ENCODE peak calls at places on chromosomes 5 and 9, in five cellular contexts. I is fibroblast of lung, V is A673, W is cardiac muscle cell, Y is hepatocyte. R is an unnamed sample. For H3K9me3, the result is how much of the 10 kb centered on the place peaks cover.

GRCh38 chr9:106613250-106613737 is 249.7 kb upstream of the ZNF462 start:
- DNase-seq in I (no peak), V (no peak), W (no peak), Y (peak), R (no peak)

GRCh38 chr5:35803221-35803651 is 53.5 kb upstream of the IL7R start:
- DNase-seq in I (peak), V (peak), W (peak), Y (peak), R (peak)

GRCh38 chr5:3429962-3430361 is 165.7 kb upstream of the IRX1 start:
- DNase-seq in I (no peak), V (no peak), W (no peak), Y (no peak), R (no peak)

GRCh38 chr5:98929982-98930355 is 1.2 kb upstream of the CHD1 start:
- DNase-seq in I (no peak), V (no peak), W (no peak), Y (peak), R (no peak)

GRCh38 chr5:180114304-180115003 is 42.9 kb upstream of the RNF130 start:
- DNase-seq in I (no peak), V (no peak), W (no peak), Y (no peak), R (no peak)

GRCh38 chr5:102715405-102715804 is 39.7 kb upstream of the PAM start:
- DNase-seq in I (peak), V (peak), W (peak), Y (no peak), R (no peak)

GRCh38 chr9:98909935-98910334 is 33.8 kb upstream of the COL15A1 start:
- DNase-seq in I (no peak), V (no peak), W (no peak), Y (no peak), R (no peak)

GRCh38 chr5:78618303-78618702 is 30.3 kb downstream of the LHFPL2 start:
- DNase-seq in I (no peak), V (no peak), W (no peak), Y (no peak), R (no peak)

GRCh38 chr5:30498972-30499371 is 694.5 kb upstream of the CDH6 start:
- DNase-seq in I (no peak), V (no peak), W (no peak), Y (no peak), R (no peak)

GRCh38 chr5:1104327-1105006 is 7.4 kb downstream of the SLC12A7 start:
- DNase-seq in I (no peak), V (no peak), W (no peak), Y (no peak), R (peak)

GRCh38 chr9:124217839-124218437 is 39.8 kb upstream of the NEK6 start:
- DNase-seq in I (no peak), V (no peak), W (no peak), Y (no peak), R (no peak)

GRCh38 chr5:169778622-169779596 is 141.8 kb downstream of the DOCK2 start:
- DNase-seq in I (no peak), V (no peak), W (no peak), Y (no peak), R (no peak)

GRCh38 chr9:134634667-134635230 is 6.9 kb upstream of the COL5A1 start:
- DNase-seq in I (no peak), V (no peak), W (no peak), Y (no peak), R (no peak)

GRCh38 chr5:143730112-143730801 is 81.7 kb upstream of the HMHB1 start:
- DNase-seq in I (no peak), V (no peak), W (no peak), Y (no peak), R (no peak)

GRCh38 chr9:135544981-135545635 is 818 bp upstream of the OBP2A start:
- DNase-seq in I (no peak), V (no peak), W (no peak), Y (no peak), R (no peak)

GRCh38 chr9:2613730-2614271 is 7.8 kb upstream of the VLDLR start:
- DNase-seq in I (no peak), V (no peak), W (no peak), Y (no peak), R (no peak)

GRCh38 chr9:130728721-130729120 is 35.1 kb downstream of the EXOSC2 start:
- DNase-seq in I (peak), V (peak), W (peak), Y (no peak), R (no peak)

GRCh38 chr9:95620296-95620695 is 103.5 kb upstream of the PTCH1 start:
- DNase-seq in I (peak), V (no peak), W (no peak), Y (no peak), R (no peak)

GRCh38 chr5:124995451-124995850 is 249.0 kb upstream of the ZNF608 start:
- DNase-seq in I (peak), V (no peak), W (peak), Y (no peak), R (no peak)

GRCh38 chr9:65405253-65405652 is 120.2 kb upstream of the FOXD4L5 start:
- DNase-seq in I (no peak), V (no peak), W (no peak), Y (no peak), R (no peak)

GRCh38 chr5:147760086-147760485 is 22.4 kb downstream of the JAKMIP2 start:
- DNase-seq in I (no peak), V (no peak), W (no peak), Y (no peak), R (no peak)

GRCh38 chr5:51652980-51653379 is 269.7 kb downstream of the ISL1 start:
- DNase-seq in I (no peak), V (no peak), W (no peak), Y (no peak), R (no peak)

GRCh38 chr5:100790170-100790665 is 112.9 kb downstream of the ST8SIA4 start:
- DNase-seq in I (no peak), V (no peak), W (no peak), Y (peak), R (peak)

GRCh38 chr9:69376651-69377050 is 51.6 kb downstream of the ENTREP1 start:
- DNase-seq in I (peak), V (peak), W (peak), Y (peak), R (no peak)

GRCh38 chr5:66074891-66075290 is 69.2 kb upstream of the SREK1 start:
- DNase-seq in I (no peak), V (no peak), W (no peak), Y (no peak), R (no peak)

GRCh38 chr5:116892993-116893392 is 318.4 kb upstream of the SEMA6A start:
- DNase-seq in I (no peak), V (no peak), W (no peak), Y (no peak), R (no peak)

GRCh38 chr5:169288066-169288753 is 12.7 kb downstream of the SLIT3 start:
- DNase-seq in I (no peak), V (no peak), W (no peak), Y (no peak), R (no peak)

GRCh38 chr9:85200726-85201402 is 531.3 kb downstream of the NTRK2 start:
- DNase-seq in I (peak), V (no peak), W (peak), Y (no peak), R (no peak)

GRCh38 chr9:130382636-130383349 is 62.0 kb upstream of the ASS1 start:
- DNase-seq in I (no peak), V (no peak), W (no peak), Y (no peak), R (no peak)

GRCh38 chr5:36090033-36090432 is 23.4 kb upstream of the UGT3A2 start:
- DNase-seq in I (peak), V (peak), W (peak), Y (peak), R (no peak)

GRCh38 chr5:60843693-60844428 is at the start of gene ELOVL7:
- DNase-seq in I (peak), V (peak), W (peak), Y (peak), R (peak)

GRCh38 chr5:74822288-74822687 is 43.9 kb downstream of the FAM169A start:
- DNase-seq in I (no peak), V (no peak), W (no peak), Y (no peak), R (no peak)

GRCh38 chr5:135632806-135633205 is 54.0 kb upstream of the CXCL14 start:
- DNase-seq in I (no peak), V (no peak), W (no peak), Y (no peak), R (no peak)

GRCh38 chr5:67552773-67553172 is 356.2 kb upstream of the CD180 start:
- DNase-seq in I (no peak), V (no peak), W (no peak), Y (no peak), R (no peak)

GRCh38 chr5:119333421-119333851 is 22.4 kb upstream of the TNFAIP8 start:
- DNase-seq in I (no peak), V (no peak), W (no peak), Y (no peak), R (no peak)

GRCh38 chr9:4174781-4175180 is 125.1 kb downstream of the GLIS3 start:
- DNase-seq in I (no peak), V (no peak), W (no peak), Y (no peak), R (no peak)

GRCh38 chr9:77926314-77926959 is 105.2 kb downstream of the GNAQ start:
- DNase-seq in I (peak), V (peak), W (peak), Y (no peak), R (no peak)

GRCh38 chr5:178273665-178274541 is 41.3 kb upstream of the PHYKPL start:
- DNase-seq in I (no peak), V (no peak), W (peak), Y (peak), R (no peak)

GRCh38 chr5:72818866-72819534 is 2.5 kb downstream of the TNPO1 start:
- DNase-seq in I (peak), V (peak), W (peak), Y (peak), R (peak)

GRCh38 chr9:75895112-75895511 is 4.6 kb downstream of the PCSK5 start:
- DNase-seq in I (no peak), V (no peak), W (no peak), Y (no peak), R (no peak)

GRCh38 chr9:75890541-75891276 is at the start of gene PCSK5:
- DNase-seq in I (peak), V (peak), W (peak), Y (peak), R (peak)

GRCh38 chr9:75891277-75892167 is 1.0 kb downstream of the PCSK5 start:
- DNase-seq in I (peak), V (peak), W (peak), Y (peak), R (peak)

GRCh38 chr9:75892168-75892901 is 1.9 kb downstream of the PCSK5 start:
- DNase-seq in I (peak), V (no peak), W (peak), Y (peak), R (peak)

DNA sequence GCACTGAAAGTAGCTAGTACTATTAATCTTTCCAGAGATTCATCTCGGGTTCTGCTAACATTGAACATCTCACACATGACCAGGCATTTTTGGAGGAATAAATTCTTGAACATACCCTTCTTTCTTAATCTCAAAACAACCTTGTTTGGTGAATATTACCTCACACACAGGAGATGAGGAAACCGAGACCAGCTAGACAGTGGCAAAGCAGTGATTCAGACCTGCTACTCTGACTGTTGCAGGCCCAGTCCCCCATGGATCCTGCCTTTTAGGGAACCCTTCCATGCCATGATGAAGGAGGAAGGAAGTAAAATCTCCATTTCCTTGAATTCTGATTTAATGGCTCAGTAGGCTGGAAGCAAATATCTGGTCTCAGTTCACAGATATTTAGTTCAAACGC is 2.6 kb downstream of the PCSK5 start:
- DNase-seq in I (no peak), V (no peak), W (peak), Y (no peak), R (no peak)
- H3K4me3 ChIP-seq in I (peak), V (no peak), W (no peak), Y (peak), R (no peak)

DNA sequence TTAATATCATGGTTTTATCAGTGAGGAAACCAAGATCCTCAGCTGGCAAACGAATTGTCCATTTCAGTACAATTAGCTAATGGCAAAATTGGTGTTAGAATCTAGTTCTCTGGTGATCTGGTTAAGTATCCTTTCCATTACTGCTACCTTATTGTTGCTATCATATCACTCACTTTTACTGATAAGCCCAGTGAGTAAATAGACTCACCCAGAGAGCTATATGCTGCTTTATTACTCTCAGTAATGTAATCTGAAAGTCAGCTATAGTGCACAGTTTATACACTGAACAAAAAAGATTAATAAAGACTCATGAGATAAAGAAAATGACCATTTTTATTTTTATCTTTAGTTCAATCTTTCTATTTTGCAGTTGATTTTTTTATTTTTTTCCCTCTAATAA is 95.0 kb downstream of the DMAC1 start:
- DNase-seq in I (no peak), V (no peak), W (no peak), Y (no peak), R (no peak)
- H3K27ac ChIP-seq in I (no peak), V (no peak), W (no peak), Y (no peak), R (no peak)

GRCh38 chr5:152844713-152845112 is 439.6 kb upstream of the NMUR2 start:
- DNase-seq in I (no peak), V (no peak), W (no peak), Y (no peak), R (no peak)
- H3K9me3 ChIP-seq in I (under half), V (under half), W (under half), Y (under half), R (under half)

GRCh38 chr5:91468643-91469422 is 85.7 kb upstream of the ARRDC3 start:
- DNase-seq in I (no peak), V (peak), W (no peak), Y (no peak), R (no peak)
- H3K4me3 ChIP-seq in I (no peak), V (no peak), W (no peak), Y (no peak), R (no peak)

GRCh38 chr5:132484386-132484715 is 6.2 kb downstream of the IRF1 start:
- DNase-seq in I (no peak), V (no peak), W (no peak), Y (no peak), R (peak)
- H3K27ac ChIP-seq in I (no peak), V (no peak), W (no peak), Y (no peak), R (peak)

R was measured in CD4-positive, alpha-beta memory T cell.